ENCODE peak calls at places on chromosomes 2 and 18, in seven cellular contexts. D is A549; K is NCI-H2081; E is HT1080; P is stimulated activated CD4-positive, alpha-beta T cell treated with anti-CD3 and anti-CD28 coated beads, Interleukin-1b, Interleukin-23, amount 100 ng/mL, for 24 hours; C is skeletal muscle cell; W is dermis blood vessel endothelial cell. H is an unnamed sample.

GRCh38 chr18:7784171-7784570 is 217.1 kb downstream of the PTPRM start:
- DNase-seq in K (no peak), E (no peak), C (no peak), W (no peak), D (no peak), P (no peak), H (peak)

GRCh38 chr18:45802814-45803492 is 22.5 kb upstream of the SIGLEC15 start:
- DNase-seq in C (peak), K (no peak), D (peak), P (no peak), E (peak), W (peak), H (no peak)

GRCh38 chr2:47890711-47891368 is 15.5 kb downstream of the FBXO11 start:
- DNase-seq in K (no peak), E (no peak), W (no peak), D (no peak), P (no peak), C (no peak), H (no peak)

GRCh38 chr2:190468814-190469569 is 60.8 kb downstream of the MFSD6 start:
- DNase-seq in C (peak), W (peak), E (peak), D (peak), K (peak), P (no peak), H (no peak)

GRCh38 chr2:121049921-121050585 is 234.9 kb downstream of the TFCP2L1 start:
- DNase-seq in K (no peak), P (no peak), W (no peak), D (no peak), C (no peak), E (no peak), H (no peak)

GRCh38 chr2:211077216-211077764 is 520.9 kb downstream of the CPS1 start:
- DNase-seq in D (no peak), K (peak), E (no peak), P (no peak), W (no peak), C (no peak), H (no peak)

GRCh38 chr2:134301099-134301970 is 47.5 kb downstream of the MGAT5 start:
- DNase-seq in D (no peak), E (peak), P (no peak), C (no peak), W (peak), K (no peak), H (no peak)

GRCh38 chr18:61917870-61918269 is 25.1 kb upstream of the RNF152 start:
- DNase-seq in E (no peak), D (no peak), K (no peak), C (no peak), W (no peak), P (no peak), H (no peak)

GRCh38 chr2:64327510-64328414 is 126.2 kb upstream of the LGALSL start:
- DNase-seq in E (peak), W (peak), K (peak), P (no peak), D (no peak), C (no peak), H (peak)

GRCh38 chr2:95277246-95277906 is 3.1 kb downstream of the PROM2 start:
- DNase-seq in E (no peak), K (no peak), W (no peak), P (no peak), D (no peak), C (no peak), H (peak)

GRCh38 chr2:192286093-192286701 is 91.5 kb upstream of the TMEFF2 start:
- DNase-seq in C (peak), W (peak), D (no peak), P (no peak), E (peak), K (peak), H (peak)